ENCODE peak calls at places on chromosomes 6 and 20, in six cellular contexts. One of them, this sample, is unnamed.
A peak's percentile ranks its signal among the peaks of the same experiment; 100 is the strongest.

GRCh38 chr6:7204726-7205125 is 97.0 kb downstream of the RREB1 start:
- DNase-seq in lower lobe of right lung: no peak
- DNase-seq in heart left ventricle: no peak
- DNase-seq in left ventricle myocardium inferior: no peak
- DNase-seq in tibial nerve: no peak
- DNase-seq in endodermal cell: no peak
- DNase-seq in this sample: no peak

GRCh38 chr6:36383608-36384007 is 3.9 kb downstream of the ETV7 start:
- DNase-seq in endodermal cell: no peak
- DNase-seq in left ventricle myocardium inferior: no peak
- DNase-seq in tibial nerve: no peak
- DNase-seq in lower lobe of right lung: no peak
- DNase-seq in heart left ventricle: no peak
- DNase-seq in this sample: no peak

GRCh38 chr20:16459019-16459700 is 114.1 kb downstream of the KIF16B start:
- DNase-seq in heart left ventricle: no peak
- DNase-seq in tibial nerve: peak; percentile 20
- DNase-seq in lower lobe of right lung: no peak
- DNase-seq in left ventricle myocardium inferior: no peak
- DNase-seq in endodermal cell: no peak
- DNase-seq in this sample: peak; percentile 72

GRCh38 chr20:51412991-51413471 is 129.5 kb downstream of the NFATC2 start:
- DNase-seq in left ventricle myocardium inferior: peak; percentile 42
- DNase-seq in endodermal cell: peak; percentile 77
- DNase-seq in heart left ventricle: no peak
- DNase-seq in lower lobe of right lung: no peak
- DNase-seq in tibial nerve: no peak
- DNase-seq in this sample: peak; percentile 73

GRCh38 chr6:131761061-131761761 is 46.6 kb upstream of the ENPP1 start:
- DNase-seq in tibial nerve: no peak
- DNase-seq in left ventricle myocardium inferior: no peak
- DNase-seq in endodermal cell: no peak
- DNase-seq in heart left ventricle: no peak
- DNase-seq in lower lobe of right lung: no peak
- DNase-seq in this sample: no peak

GRCh38 chr6:89952696-89953095 is 58.4 kb downstream of the GJA10 start:
- DNase-seq in endodermal cell: no peak
- DNase-seq in left ventricle myocardium inferior: no peak
- DNase-seq in tibial nerve: no peak
- DNase-seq in lower lobe of right lung: no peak
- DNase-seq in heart left ventricle: no peak
- DNase-seq in this sample: no peak

GRCh38 chr20:2771631-2772080 is 28.8 kb downstream of the CPXM1 start:
- DNase-seq in endodermal cell: peak; percentile 69
- DNase-seq in lower lobe of right lung: no peak
- DNase-seq in tibial nerve: no peak
- DNase-seq in heart left ventricle: no peak
- DNase-seq in left ventricle myocardium inferior: no peak
- DNase-seq in this sample: no peak

GRCh38 chr20:10115021-10115420 is 80.2 kb downstream of the ANKEF1 start:
- DNase-seq in tibial nerve: no peak
- DNase-seq in lower lobe of right lung: no peak
- DNase-seq in endodermal cell: no peak
- DNase-seq in left ventricle myocardium inferior: no peak
- DNase-seq in heart left ventricle: no peak
- DNase-seq in this sample: no peak

GRCh38 chr6:138538390-138539031 is 39.2 kb upstream of the NHSL1 start:
- DNase-seq in heart left ventricle: peak; percentile 57
- DNase-seq in left ventricle myocardium inferior: peak; percentile 64
- DNase-seq in endodermal cell: no peak
- DNase-seq in tibial nerve: no peak
- DNase-seq in lower lobe of right lung: no peak
- DNase-seq in this sample: no peak

GRCh38 chr6:21914121-21914973 is 320.8 kb downstream of the SOX4 start:
- DNase-seq in tibial nerve: peak; percentile 71
- DNase-seq in endodermal cell: no peak
- DNase-seq in left ventricle myocardium inferior: peak; percentile 69
- DNase-seq in lower lobe of right lung: peak; percentile 85
- DNase-seq in heart left ventricle: peak; percentile 74
- DNase-seq in this sample: peak; percentile 70

GRCh38 chr6:53986165-53986720 is 125.0 kb upstream of the MLIP start:
- DNase-seq in left ventricle myocardium inferior: peak; percentile 19
- DNase-seq in lower lobe of right lung: no peak
- DNase-seq in heart left ventricle: peak; percentile 31
- DNase-seq in endodermal cell: peak; percentile 66
- DNase-seq in tibial nerve: peak; percentile 68
- DNase-seq in this sample: no peak

GRCh38 chr6:8670792-8671191 is 235.4 kb upstream of the SLC35B3 start:
- DNase-seq in left ventricle myocardium inferior: no peak
- DNase-seq in tibial nerve: no peak
- DNase-seq in endodermal cell: no peak
- DNase-seq in heart left ventricle: no peak
- DNase-seq in lower lobe of right lung: no peak
- DNase-seq in this sample: no peak

GRCh38 chr6:145814035-145814500 is 527 bp downstream of the FBXO30 start:
- DNase-seq in left ventricle myocardium inferior: peak; percentile 33
- DNase-seq in heart left ventricle: no peak
- DNase-seq in tibial nerve: no peak
- DNase-seq in endodermal cell: peak; percentile 77
- DNase-seq in lower lobe of right lung: peak; percentile 67
- DNase-seq in this sample: no peak

GRCh38 chr20:46206025-46206424 is 87.9 kb downstream of the CD40 start:
- DNase-seq in heart left ventricle: peak; percentile 46
- DNase-seq in endodermal cell: no peak
- DNase-seq in lower lobe of right lung: peak; percentile 72
- DNase-seq in tibial nerve: peak; percentile 48
- DNase-seq in left ventricle myocardium inferior: peak; percentile 36
- DNase-seq in this sample: peak; percentile 73

GRCh38 chr6:53795254-53795701 is 473 bp downstream of the LRRC1 start:
- DNase-seq in lower lobe of right lung: no peak
- DNase-seq in endodermal cell: no peak
- DNase-seq in tibial nerve: no peak
- DNase-seq in heart left ventricle: no peak
- DNase-seq in left ventricle myocardium inferior: no peak
- DNase-seq in this sample: no peak

GRCh38 chr6:127100510-127101140 is 17.8 kb upstream of the RSPO3 start:
- DNase-seq in left ventricle myocardium inferior: no peak
- DNase-seq in endodermal cell: no peak
- DNase-seq in lower lobe of right lung: no peak
- DNase-seq in tibial nerve: no peak
- DNase-seq in heart left ventricle: no peak
- DNase-seq in this sample: no peak

GRCh38 chr20:14826926-14827325 is 489.5 kb upstream of the FLRT3 start:
- DNase-seq in endodermal cell: no peak
- DNase-seq in heart left ventricle: no peak
- DNase-seq in lower lobe of right lung: no peak
- DNase-seq in left ventricle myocardium inferior: no peak
- DNase-seq in tibial nerve: no peak
- DNase-seq in this sample: no peak

GRCh38 chr6:34418367-34418766 is 7.5 kb downstream of the RPS10 start:
- DNase-seq in heart left ventricle: no peak
- DNase-seq in lower lobe of right lung: no peak
- DNase-seq in left ventricle myocardium inferior: no peak
- DNase-seq in tibial nerve: no peak
- DNase-seq in endodermal cell: no peak
- DNase-seq in this sample: no peak

GRCh38 chr6:17600527-17601388 is 656 bp downstream of the FAM8A1 start:
- DNase-seq in lower lobe of right lung: peak; percentile 76
- DNase-seq in heart left ventricle: peak; percentile 62
- DNase-seq in endodermal cell: peak; percentile 84
- DNase-seq in tibial nerve: peak; percentile 14
- DNase-seq in left ventricle myocardium inferior: peak; percentile 58
- DNase-seq in this sample: no peak

GRCh38 chr6:37174515-37175331 is 4.8 kb downstream of the PIM1 start:
- DNase-seq in lower lobe of right lung: no peak
- DNase-seq in tibial nerve: no peak
- DNase-seq in left ventricle myocardium inferior: no peak
- DNase-seq in heart left ventricle: no peak
- DNase-seq in endodermal cell: no peak
- DNase-seq in this sample: no peak

GRCh38 chr20:6711950-6712634 is 55.4 kb upstream of the BMP2 start:
- DNase-seq in heart left ventricle: no peak
- DNase-seq in endodermal cell: no peak
- DNase-seq in tibial nerve: no peak
- DNase-seq in lower lobe of right lung: peak; percentile 63
- DNase-seq in left ventricle myocardium inferior: no peak
- DNase-seq in this sample: no peak

GRCh38 chr6:52293067-52293466 is 8.5 kb upstream of the MCM3 start:
- DNase-seq in endodermal cell: no peak
- DNase-seq in lower lobe of right lung: no peak
- DNase-seq in heart left ventricle: no peak
- DNase-seq in tibial nerve: no peak
- DNase-seq in left ventricle myocardium inferior: no peak
- DNase-seq in this sample: no peak

GRCh38 chr6:104728444-104728843 is 131.3 kb downstream of the HACE1 start:
- DNase-seq in heart left ventricle: no peak
- DNase-seq in left ventricle myocardium inferior: no peak
- DNase-seq in endodermal cell: no peak
- DNase-seq in tibial nerve: no peak
- DNase-seq in lower lobe of right lung: no peak
- DNase-seq in this sample: no peak

GRCh38 chr20:22456109-22456508 is 128.3 kb downstream of the FOXA2 start:
- DNase-seq in lower lobe of right lung: no peak
- DNase-seq in endodermal cell: peak; percentile 71
- DNase-seq in left ventricle myocardium inferior: no peak
- DNase-seq in tibial nerve: no peak
- DNase-seq in heart left ventricle: no peak
- DNase-seq in this sample: no peak

DNA sequence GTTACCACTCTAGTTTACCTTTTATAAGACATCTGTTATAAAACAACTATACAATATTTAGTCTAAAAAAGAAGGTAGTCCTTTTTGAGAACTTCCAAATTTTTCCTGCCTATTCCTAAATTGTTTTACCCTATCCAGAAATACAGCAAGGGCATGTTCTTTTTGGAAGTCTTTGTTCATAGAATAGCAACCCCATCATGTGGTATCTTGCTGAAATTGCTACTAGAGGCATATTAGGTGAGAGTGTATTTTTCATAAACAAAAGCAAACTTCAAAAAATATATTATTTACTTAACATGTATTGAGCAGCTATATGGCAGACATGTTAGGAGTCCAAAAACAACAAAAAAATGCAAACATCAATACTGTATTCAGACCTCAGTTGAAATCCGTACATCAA is 371.8 kb upstream of the NRSN1 start:
- DNase-seq in left ventricle myocardium inferior: no peak
- DNase-seq in endodermal cell: no peak
- DNase-seq in tibial nerve: no peak
- DNase-seq in heart left ventricle: no peak
- DNase-seq in lower lobe of right lung: no peak
- DNase-seq in this sample: no peak
- TF ChIP-seq CTCF in left ventricle myocardium inferior: no peak
- TF ChIP-seq CTCF in endodermal cell: peak; percentile 43
- TF ChIP-seq CTCF in tibial nerve: no peak
- TF ChIP-seq CTCF in heart left ventricle: no peak
- TF ChIP-seq CTCF in lower lobe of right lung: peak; percentile 15
- TF ChIP-seq CTCF in this sample: no peak

DNA sequence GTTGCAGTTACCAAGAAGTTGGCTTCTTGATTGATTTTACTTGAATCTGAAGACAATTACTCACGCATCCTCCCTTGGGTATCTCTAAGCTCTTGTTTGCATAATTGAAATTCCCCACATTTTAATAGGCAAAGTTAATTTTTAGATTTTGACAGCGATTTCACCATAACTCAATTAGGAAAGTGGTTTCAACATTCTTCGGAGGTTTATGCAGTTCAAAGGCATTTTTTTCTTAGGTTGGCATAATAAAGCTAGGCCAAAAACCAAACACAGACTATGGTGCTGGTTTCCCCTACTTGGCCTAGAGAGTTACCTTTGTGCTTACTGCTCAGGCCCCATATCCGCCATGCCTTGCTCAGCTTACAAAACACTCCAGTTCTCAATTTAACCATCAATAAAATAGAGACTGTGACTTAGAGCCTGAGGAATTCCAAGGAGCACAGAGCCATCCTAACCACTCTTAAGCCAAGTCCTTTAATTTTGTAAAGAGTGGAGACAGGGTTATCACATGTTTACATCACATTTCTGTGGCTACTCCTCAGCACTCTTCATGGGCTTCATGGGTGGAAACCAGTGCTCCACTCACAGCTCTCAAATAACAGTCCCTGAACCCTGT is 32.1 kb downstream of the LAMA4 start:
- DNase-seq in heart left ventricle: no peak
- DNase-seq in left ventricle myocardium inferior: no peak
- DNase-seq in endodermal cell: no peak
- DNase-seq in tibial nerve: no peak
- DNase-seq in lower lobe of right lung: no peak
- DNase-seq in this sample: no peak
- H3K27ac ChIP-seq in heart left ventricle: peak overlapping the region; percentile 70
- H3K27ac ChIP-seq in left ventricle myocardium inferior: peak overlapping the region; percentile 89
- H3K27ac ChIP-seq in endodermal cell: no peak overlapping the region
- H3K27ac ChIP-seq in tibial nerve: peak overlapping the region; percentile 89
- H3K27ac ChIP-seq in lower lobe of right lung: peak overlapping the region; percentile 53
- H3K27ac ChIP-seq in this sample: peak overlapping the region; percentile 69

GRCh38 chr20:30485331-30486102 is 771.9 kb upstream of the DEFB115 start:
- DNase-seq in left ventricle myocardium inferior: no peak
- DNase-seq in tibial nerve: no peak
- DNase-seq in lower lobe of right lung: no peak
- DNase-seq in endodermal cell: peak; percentile 20
- DNase-seq in heart left ventricle: peak; percentile 12
- DNase-seq in this sample: no peak
- H3K9me3 ChIP-seq in left ventricle myocardium inferior: peaks cover 49% of the 10 kb centered on the region
- H3K9me3 ChIP-seq in tibial nerve: no peaks in the 10 kb centered on the region
- H3K9me3 ChIP-seq in lower lobe of right lung: peaks cover 1% of the 10 kb centered on the region
- H3K9me3 ChIP-seq in endodermal cell: peaks cover 12% of the 10 kb centered on the region
- H3K9me3 ChIP-seq in heart left ventricle: no peaks in the 10 kb centered on the region
- H3K9me3 ChIP-seq in this sample: no peaks in the 10 kb centered on the region

DNA sequence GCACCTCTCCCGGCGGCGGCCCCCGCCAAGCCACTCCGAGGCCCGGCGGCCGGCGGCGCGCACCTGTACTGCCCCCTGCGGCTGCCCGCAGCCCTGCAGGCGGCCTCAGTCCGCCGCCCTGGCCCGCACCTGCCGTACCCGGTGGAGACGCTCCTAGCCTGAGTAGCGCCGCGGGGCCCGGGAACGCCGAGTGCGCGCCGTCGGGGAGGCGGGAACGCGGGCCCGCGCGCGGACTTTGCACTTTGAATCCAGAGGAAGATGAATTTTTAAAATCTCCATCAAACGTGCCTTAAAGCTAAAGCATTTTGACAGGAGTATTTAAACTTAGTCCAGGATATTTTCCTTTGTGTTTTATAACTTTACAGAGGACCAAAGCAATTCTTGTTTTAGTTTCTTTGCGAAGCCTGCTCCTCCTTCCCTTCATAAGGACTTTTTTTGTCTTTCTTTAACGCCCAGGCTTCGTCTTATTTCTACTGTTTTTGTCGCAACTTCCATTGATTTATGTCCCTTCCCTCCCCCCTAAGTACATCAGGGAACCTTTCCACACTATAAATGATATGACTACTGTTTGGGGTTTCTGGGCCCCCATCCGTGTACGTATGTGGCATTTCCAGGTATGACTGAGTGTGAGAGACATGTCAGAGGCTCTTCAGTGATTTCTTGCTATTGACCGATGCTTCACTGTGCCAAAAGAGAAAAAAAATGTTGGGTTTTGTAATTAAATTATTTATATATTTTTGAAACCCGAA is 2.0 kb downstream of the FOXQ1 start:
- DNase-seq in left ventricle myocardium inferior: no peak
- DNase-seq in endodermal cell: peak; percentile 89
- DNase-seq in heart left ventricle: no peak
- DNase-seq in lower lobe of right lung: peak; percentile 73
- DNase-seq in tibial nerve: no peak
- DNase-seq in this sample: no peak
- TF ChIP-seq CTCF in left ventricle myocardium inferior: peak; percentile 49
- TF ChIP-seq CTCF in endodermal cell: peak; percentile 78
- TF ChIP-seq CTCF in heart left ventricle: peak; percentile 10
- TF ChIP-seq CTCF in lower lobe of right lung: peak; percentile 49
- TF ChIP-seq CTCF in tibial nerve: no peak
- TF ChIP-seq CTCF in this sample: peak; percentile 35

GRCh38 chr6:503610-504362 is 112.2 kb downstream of the IRF4 start:
- DNase-seq in lower lobe of right lung: no peak
- DNase-seq in heart left ventricle: peak; percentile 40
- DNase-seq in endodermal cell: no peak
- DNase-seq in tibial nerve: no peak
- DNase-seq in left ventricle myocardium inferior: peak; percentile 48
- DNase-seq in this sample: peak; percentile 64
- H3K27ac ChIP-seq in lower lobe of right lung: no peak overlapping the region
- H3K27ac ChIP-seq in heart left ventricle: peak overlapping the region; percentile 66
- H3K27ac ChIP-seq in endodermal cell: no peak overlapping the region
- H3K27ac ChIP-seq in tibial nerve: no peak overlapping the region
- H3K27ac ChIP-seq in left ventricle myocardium inferior: peak overlapping the region; percentile 55
- H3K27ac ChIP-seq in this sample: peak overlapping the region; percentile 78